ENCODE peak calls at places on chromosomes 7 and 10, in seven cellular contexts. X, Z, D, B, M, A and R are unnamed samples.

GRCh38 chr7:94355389-94355788 is 39.3 kb upstream of the COL1A2 start:
- DNase-seq in M (no peak), Z (no peak), D (no peak), X (no peak), A (no peak), B (no peak), R (no peak)

GRCh38 chr7:84612976-84613375 is 418.4 kb upstream of the SEMA3A start:
- DNase-seq in B (no peak), A (no peak), D (no peak), M (no peak), Z (no peak), X (no peak), R (no peak)

GRCh38 chr10:71335173-71335572 is 16.1 kb downstream of the SLC29A3 start:
- DNase-seq in Z (no peak), A (no peak), X (no peak), D (no peak), B (no peak), M (no peak), R (no peak)

GRCh38 chr7:96084880-96085551 is 236.9 kb downstream of the SLC25A13 start:
- DNase-seq in A (no peak), M (no peak), X (no peak), B (no peak), Z (no peak), D (no peak), R (no peak)

GRCh38 chr10:86200269-86200668 is 166.3 kb downstream of the GRID1 start:
- DNase-seq in Z (no peak), X (no peak), M (no peak), B (no peak), A (no peak), D (no peak), R (no peak)

GRCh38 chr10:102615361-102615760 is 28.9 kb upstream of the TRIM8 start:
- DNase-seq in Z (no peak), A (peak), X (peak), D (no peak), B (no peak), M (peak), R (no peak)

GRCh38 chr7:76318488-76319353 is 16.2 kb downstream of the HSPB1 start:
- DNase-seq in M (no peak), Z (no peak), X (peak), A (peak), B (peak), D (peak), R (peak)

GRCh38 chr7:74083928-74084721 is 521 bp downstream of the LIMK1 start:
- DNase-seq in M (peak), A (peak), D (no peak), Z (no peak), X (peak), B (no peak), R (no peak)

GRCh38 chr10:27794157-27794556 is 48.5 kb upstream of the MKX start:
- DNase-seq in B (no peak), A (no peak), M (no peak), X (no peak), D (no peak), Z (no peak), R (peak)

GRCh38 chr10:62250594-62251198 is 17.9 kb downstream of the RTKN2 start:
- DNase-seq in Z (peak), X (no peak), M (no peak), A (no peak), B (peak), D (no peak), R (no peak)

GRCh38 chr10:82091413-82091812 is 216.4 kb downstream of the NRG3 start:
- DNase-seq in M (no peak), A (no peak), X (no peak), Z (no peak), D (no peak), B (no peak), R (no peak)

GRCh38 chr10:7193369-7193768 is 217.5 kb downstream of the SFMBT2 start:
- DNase-seq in A (no peak), M (no peak), Z (no peak), B (no peak), X (no peak), D (no peak), R (no peak)

GRCh38 chr7:98357751-98358161 is 43.1 kb downstream of the BAIAP2L1 start:
- DNase-seq in M (no peak), Z (no peak), A (no peak), X (no peak), D (no peak), B (peak), R (peak)

GRCh38 chr7:153886121-153886505 is 166.1 kb upstream of the DPP6 start:
- DNase-seq in A (no peak), D (no peak), B (no peak), X (no peak), M (no peak), Z (no peak), R (no peak)

GRCh38 chr7:134018321-134018720 is 108.8 kb upstream of the LRGUK start:
- DNase-seq in A (no peak), D (no peak), X (no peak), B (no peak), M (no peak), Z (no peak), R (no peak)

GRCh38 chr7:99623702-99624447 is 7.1 kb downstream of the ZSCAN25 start:
- DNase-seq in A (no peak), D (no peak), M (no peak), Z (no peak), B (no peak), X (no peak), R (no peak)

GRCh38 chr7:128755816-128756476 is 16.8 kb downstream of the CALU start:
- DNase-seq in A (no peak), Z (no peak), X (peak), D (no peak), M (no peak), B (no peak), R (no peak)

GRCh38 chr10:132193907-132194552 is 7.3 kb downstream of the DPYSL4 start:
- DNase-seq in M (no peak), D (no peak), A (peak), X (no peak), B (peak), Z (no peak), R (peak)

GRCh38 chr7:144384555-144385245 is 18.8 kb downstream of the NOBOX start:
- DNase-seq in Z (peak), M (peak), X (no peak), B (no peak), A (no peak), D (no peak), R (no peak)

GRCh38 chr7:2820508-2820934 is 23.6 kb downstream of the GNA12 start:
- DNase-seq in A (no peak), Z (no peak), M (no peak), B (peak), X (no peak), D (no peak), R (peak)

GRCh38 chr10:13699216-13699615 is 112.5 kb downstream of the PRPF18 start:
- DNase-seq in Z (no peak), A (no peak), X (no peak), M (no peak), B (no peak), D (no peak), R (no peak)

GRCh38 chr7:139181404-139181803 is 49.6 kb upstream of the UBN2 start:
- DNase-seq in Z (no peak), A (no peak), D (no peak), B (no peak), M (no peak), X (no peak), R (no peak)

GRCh38 chr7:66076459-66077329 is 1.1 kb downstream of the ASL start:
- DNase-seq in D (no peak), M (no peak), A (no peak), Z (no peak), X (no peak), B (peak), R (peak)

GRCh38 chr10:91824076-91824475 is 25.9 kb downstream of the TNKS2 start:
- DNase-seq in A (no peak), X (no peak), B (no peak), Z (no peak), D (no peak), M (no peak), R (no peak)

GRCh38 chr10:32931593-32931992 is 26.4 kb downstream of the ITGB1 start:
- DNase-seq in Z (no peak), D (no peak), M (no peak), A (no peak), B (no peak), X (no peak), R (no peak)

GRCh38 chr10:35462491-35462934 is 126.2 kb downstream of the CCNY start:
- DNase-seq in M (no peak), B (peak), A (no peak), Z (no peak), D (no peak), X (no peak), R (no peak)

GRCh38 chr7:33395340-33395739 is 266.0 kb downstream of the BBS9 start:
- DNase-seq in M (no peak), X (no peak), B (no peak), D (no peak), A (no peak), Z (no peak), R (no peak)

GRCh38 chr10:22321156-22321711 is 335 bp downstream of the BMI1 start:
- DNase-seq in D (no peak), A (no peak), M (peak), X (peak), Z (no peak), B (peak), R (peak)

GRCh38 chr7:54981913-54982312 is 36.9 kb upstream of the EGFR start:
- DNase-seq in M (no peak), D (no peak), X (no peak), A (peak), Z (no peak), B (no peak), R (no peak)

GRCh38 chr7:76512941-76513816 is 2.8 kb downstream of the UPK3B start:
- DNase-seq in D (no peak), X (peak), A (peak), B (peak), M (peak), Z (peak), R (peak)

GRCh38 chr7:2688409-2689342 is 674 bp downstream of the AMZ1 start:
- DNase-seq in B (no peak), Z (no peak), D (peak), A (no peak), X (peak), M (peak), R (no peak)

GRCh38 chr10:106308284-106308683 is 856.2 kb downstream of the SORCS1 start:
- DNase-seq in M (no peak), B (no peak), X (no peak), D (no peak), A (no peak), Z (no peak), R (no peak)

GRCh38 chr10:106310596-106310995 is 853.9 kb downstream of the SORCS1 start:
- DNase-seq in X (no peak), D (no peak), Z (no peak), B (no peak), M (no peak), A (no peak), R (no peak)

DNA sequence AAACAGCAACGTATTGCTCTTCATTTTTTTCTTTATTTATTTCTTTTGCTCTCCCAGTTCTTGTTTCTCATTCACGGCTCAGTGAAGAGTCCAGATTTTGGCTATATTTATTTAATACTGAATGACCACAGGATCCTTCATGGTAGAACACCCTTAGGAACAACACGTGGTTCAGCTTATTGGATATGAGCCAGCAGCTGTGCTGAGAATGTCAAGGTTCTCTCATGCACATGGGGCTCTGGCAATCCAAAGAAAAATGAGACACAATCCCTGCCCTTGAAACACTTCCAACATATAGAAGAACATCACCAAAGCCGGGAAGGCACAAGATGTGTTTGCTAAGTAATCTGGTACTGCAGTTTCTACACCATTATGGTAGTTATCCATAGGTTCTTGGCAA is 852.9 kb downstream of the SORCS1 start:
- DNase-seq in X (no peak), D (no peak), B (no peak), Z (no peak), M (no peak), A (no peak), R (no peak)
- TF ChIP-seq JUND in X (no peak), D (no peak), B (no peak), Z (no peak), M (no peak), A (no peak), R (no peak)

GRCh38 chr7:28358423-28358868 is 53.9 kb upstream of the CREB5 start:
- DNase-seq in X (no peak), D (no peak), Z (peak), M (no peak), B (no peak), A (no peak), R (no peak)

GRCh38 chr7:28355553-28356319 is 56.6 kb upstream of the CREB5 start:
- DNase-seq in X (no peak), M (no peak), A (no peak), Z (no peak), B (no peak), D (no peak), R (no peak)

GRCh38 chr7:28356619-28357018 is 55.7 kb upstream of the CREB5 start:
- DNase-seq in Z (no peak), X (peak), D (no peak), M (no peak), A (no peak), B (no peak), R (no peak)

GRCh38 chr7:28351450-28351849 is 60.9 kb upstream of the CREB5 start:
- DNase-seq in B (no peak), M (no peak), A (no peak), X (peak), Z (no peak), D (no peak), R (no peak)

DNA sequence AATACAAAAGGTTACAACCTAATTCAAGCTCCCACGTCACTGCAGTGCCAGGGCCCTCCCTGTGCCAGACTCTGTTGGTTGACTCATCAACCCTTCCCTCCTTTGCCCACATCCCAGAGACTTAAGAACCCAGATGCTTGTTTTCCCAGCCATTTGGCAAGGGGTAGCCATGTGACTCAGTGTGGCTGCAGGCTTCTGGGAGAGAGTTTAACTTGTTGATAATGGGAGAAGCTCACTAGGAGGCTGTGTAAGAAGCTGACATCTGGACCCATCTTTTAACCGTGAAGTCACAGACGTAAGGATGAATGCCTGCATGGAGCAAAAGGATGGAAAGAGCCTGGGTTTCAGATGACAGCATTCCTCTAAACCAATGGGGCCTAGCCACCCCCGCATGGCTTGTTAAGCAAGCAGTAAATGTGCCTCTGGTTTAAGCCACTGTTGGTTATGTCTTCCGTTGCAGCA is 57.7 kb upstream of the CREB5 start:
- DNase-seq in D (no peak), A (no peak), B (no peak), M (no peak), X (no peak), Z (no peak), R (no peak)
- TF ChIP-seq JUND in D (no peak), A (no peak), B (no peak), M (no peak), X (peak), Z (no peak), R (no peak)

GRCh38 chr7:36896418-36896817 is 172.1 kb upstream of the AOAH start:
- DNase-seq in Z (no peak), X (no peak), M (no peak), B (no peak), D (no peak), A (no peak), R (no peak)
- TF ChIP-seq JUND in Z (no peak), X (no peak), M (no peak), B (no peak), D (no peak), A (no peak), R (no peak)

GRCh38 chr10:69388488-69388887 is 28.2 kb downstream of the TACR2 start:
- DNase-seq in X (no peak), D (no peak), M (no peak), B (no peak), A (no peak), Z (no peak), R (no peak)

GRCh38 chr10:69392481-69393000 is 24.2 kb downstream of the TACR2 start:
- DNase-seq in D (peak), A (peak), Z (peak), M (peak), X (peak), B (peak), R (peak)

GRCh38 chr10:69391158-69391557 is 25.6 kb downstream of the TACR2 start:
- DNase-seq in Z (no peak), A (no peak), D (no peak), B (no peak), X (no peak), M (no peak), R (no peak)

GRCh38 chr10:69387500-69387899 is 29.2 kb downstream of the TACR2 start:
- DNase-seq in D (no peak), M (no peak), A (no peak), Z (no peak), X (no peak), B (no peak), R (peak)

GRCh38 chr10:69389827-69390490 is 26.8 kb downstream of the TACR2 start:
- DNase-seq in X (no peak), A (peak), D (no peak), B (no peak), Z (no peak), M (peak), R (peak)
- TF ChIP-seq JUND in X (no peak), A (no peak), D (no peak), B (no peak), Z (no peak), M (no peak), R (no peak)

GRCh38 chr10:93514496-93514895 is 18.1 kb downstream of the CEP55 start:
- DNase-seq in M (no peak), Z (no peak), A (no peak), D (no peak), B (no peak), X (no peak), R (no peak)
- TF ChIP-seq JUND in M (no peak), Z (no peak), A (no peak), D (no peak), B (no peak), X (no peak), R (no peak)

GRCh38 chr7:122544463-122544862 is 154.5 kb downstream of the RNF133 start:
- DNase-seq in X (no peak), B (no peak), A (no peak), M (no peak), Z (no peak), D (peak), R (no peak)
- TF ChIP-seq JUND in X (no peak), B (no peak), A (no peak), M (no peak), Z (no peak), D (no peak), R (no peak)